ENCODE peak calls at places on chromosomes 3 and 15, in nine cellular contexts. One of them, this sample, is unnamed.

GRCh38 chr3:127694467-127695215 is 21.9 kb downstream of the ABTB1 start:
- DNase-seq in psoas muscle: peak; percentile 91
- DNase-seq in GM12865: peak; percentile 59
- DNase-seq in ELF-1: no peak
- DNase-seq in fibroblast of pulmonary artery: no peak
- DNase-seq in GDM1: no peak
- DNase-seq in activated CD4-positive, alpha-beta memory T cell treated with anti-CD3 and anti-CD28 coated beads for 36 hours: peak; percentile 62
- DNase-seq in putamen: no peak
- DNase-seq in NT2/D1: no peak
- DNase-seq in this sample: no peak

GRCh38 chr3:167394003-167394402 is 13.9 kb upstream of the ZBBX start:
- DNase-seq in psoas muscle: no peak
- DNase-seq in GM12865: no peak
- DNase-seq in ELF-1: no peak
- DNase-seq in fibroblast of pulmonary artery: no peak
- DNase-seq in GDM1: no peak
- DNase-seq in activated CD4-positive, alpha-beta memory T cell treated with anti-CD3 and anti-CD28 coated beads for 36 hours: no peak
- DNase-seq in putamen: peak; percentile 9
- DNase-seq in NT2/D1: no peak
- DNase-seq in this sample: no peak

GRCh38 chr15:79640206-79640605 is 208.1 kb downstream of the MINAR1 start:
- DNase-seq in psoas muscle: no peak
- DNase-seq in GM12865: no peak
- DNase-seq in ELF-1: no peak
- DNase-seq in fibroblast of pulmonary artery: peak; percentile 79
- DNase-seq in GDM1: no peak
- DNase-seq in activated CD4-positive, alpha-beta memory T cell treated with anti-CD3 and anti-CD28 coated beads for 36 hours: no peak
- DNase-seq in putamen: no peak
- DNase-seq in NT2/D1: no peak
- DNase-seq in this sample: no peak

GRCh38 chr15:61387675-61388074 is 158.6 kb upstream of the RORA start:
- DNase-seq in psoas muscle: no peak
- DNase-seq in GM12865: no peak
- DNase-seq in ELF-1: no peak
- DNase-seq in fibroblast of pulmonary artery: no peak
- DNase-seq in GDM1: no peak
- DNase-seq in activated CD4-positive, alpha-beta memory T cell treated with anti-CD3 and anti-CD28 coated beads for 36 hours: no peak
- DNase-seq in putamen: no peak
- DNase-seq in NT2/D1: no peak
- DNase-seq in this sample: no peak

GRCh38 chr3:44019736-44020135 is 221.9 kb upstream of the TOPAZ1 start:
- DNase-seq in psoas muscle: no peak
- DNase-seq in GM12865: no peak
- DNase-seq in ELF-1: peak; percentile 27
- DNase-seq in fibroblast of pulmonary artery: no peak
- DNase-seq in GDM1: no peak
- DNase-seq in activated CD4-positive, alpha-beta memory T cell treated with anti-CD3 and anti-CD28 coated beads for 36 hours: no peak
- DNase-seq in putamen: no peak
- DNase-seq in NT2/D1: no peak
- DNase-seq in this sample: no peak

GRCh38 chr3:20104167-20104661 is 64.0 kb downstream of the KAT2B start:
- DNase-seq in psoas muscle: no peak
- DNase-seq in GM12865: peak; percentile 16
- DNase-seq in ELF-1: no peak
- DNase-seq in fibroblast of pulmonary artery: no peak
- DNase-seq in GDM1: no peak
- DNase-seq in activated CD4-positive, alpha-beta memory T cell treated with anti-CD3 and anti-CD28 coated beads for 36 hours: peak; percentile 62
- DNase-seq in putamen: no peak
- DNase-seq in NT2/D1: no peak
- DNase-seq in this sample: no peak

GRCh38 chr3:195838714-195839113 is 27.0 kb upstream of the MUC4 start:
- DNase-seq in psoas muscle: no peak
- DNase-seq in GM12865: peak; percentile 57
- DNase-seq in ELF-1: no peak
- DNase-seq in fibroblast of pulmonary artery: no peak
- DNase-seq in GDM1: no peak
- DNase-seq in activated CD4-positive, alpha-beta memory T cell treated with anti-CD3 and anti-CD28 coated beads for 36 hours: no peak
- DNase-seq in putamen: no peak
- DNase-seq in NT2/D1: no peak
- DNase-seq in this sample: no peak

GRCh38 chr3:72336821-72337479 is 511.3 kb downstream of the SHQ1 start:
- DNase-seq in psoas muscle: peak; percentile 87
- DNase-seq in GM12865: no peak
- DNase-seq in ELF-1: peak; percentile 88
- DNase-seq in fibroblast of pulmonary artery: peak; percentile 89
- DNase-seq in GDM1: no peak
- DNase-seq in activated CD4-positive, alpha-beta memory T cell treated with anti-CD3 and anti-CD28 coated beads for 36 hours: peak; percentile 20
- DNase-seq in putamen: no peak
- DNase-seq in NT2/D1: peak; percentile 52
- DNase-seq in this sample: peak; percentile 98

GRCh38 chr3:39207361-39208192 is 15.2 kb upstream of the XIRP1 start:
- DNase-seq in psoas muscle: no peak
- DNase-seq in GM12865: no peak
- DNase-seq in ELF-1: no peak
- DNase-seq in fibroblast of pulmonary artery: no peak
- DNase-seq in GDM1: no peak
- DNase-seq in activated CD4-positive, alpha-beta memory T cell treated with anti-CD3 and anti-CD28 coated beads for 36 hours: no peak
- DNase-seq in putamen: no peak
- DNase-seq in NT2/D1: no peak
- DNase-seq in this sample: no peak

GRCh38 chr15:37777006-37777405 is 157.4 kb upstream of the TMCO5A start:
- DNase-seq in psoas muscle: no peak
- DNase-seq in GM12865: no peak
- DNase-seq in ELF-1: no peak
- DNase-seq in fibroblast of pulmonary artery: no peak
- DNase-seq in GDM1: no peak
- DNase-seq in activated CD4-positive, alpha-beta memory T cell treated with anti-CD3 and anti-CD28 coated beads for 36 hours: no peak
- DNase-seq in putamen: no peak
- DNase-seq in NT2/D1: no peak
- DNase-seq in this sample: no peak

GRCh38 chr15:91723959-91724358 is 129.5 kb upstream of the SLCO3A1 start:
- DNase-seq in psoas muscle: no peak
- DNase-seq in GM12865: no peak
- DNase-seq in ELF-1: no peak
- DNase-seq in fibroblast of pulmonary artery: no peak
- DNase-seq in GDM1: no peak
- DNase-seq in activated CD4-positive, alpha-beta memory T cell treated with anti-CD3 and anti-CD28 coated beads for 36 hours: no peak
- DNase-seq in putamen: no peak
- DNase-seq in NT2/D1: no peak
- DNase-seq in this sample: no peak

GRCh38 chr3:105606052-105606451 is 239.3 kb downstream of the ALCAM start:
- DNase-seq in psoas muscle: no peak
- DNase-seq in GM12865: no peak
- DNase-seq in ELF-1: no peak
- DNase-seq in fibroblast of pulmonary artery: peak; percentile 37
- DNase-seq in GDM1: no peak
- DNase-seq in activated CD4-positive, alpha-beta memory T cell treated with anti-CD3 and anti-CD28 coated beads for 36 hours: no peak
- DNase-seq in putamen: no peak
- DNase-seq in NT2/D1: no peak
- DNase-seq in this sample: no peak

GRCh38 chr3:129575233-129575986 is 31.1 kb downstream of the PLXND1 start:
- DNase-seq in psoas muscle: no peak
- DNase-seq in GM12865: no peak
- DNase-seq in ELF-1: no peak
- DNase-seq in fibroblast of pulmonary artery: no peak
- DNase-seq in GDM1: no peak
- DNase-seq in activated CD4-positive, alpha-beta memory T cell treated with anti-CD3 and anti-CD28 coated beads for 36 hours: no peak
- DNase-seq in putamen: no peak
- DNase-seq in NT2/D1: no peak
- DNase-seq in this sample: no peak

GRCh38 chr15:70504305-70504951 is 258.9 kb downstream of the UACA start:
- DNase-seq in psoas muscle: peak; percentile 81
- DNase-seq in GM12865: peak; percentile 91
- DNase-seq in ELF-1: peak; percentile 90
- DNase-seq in fibroblast of pulmonary artery: peak; percentile 69
- DNase-seq in GDM1: peak; percentile 79
- DNase-seq in activated CD4-positive, alpha-beta memory T cell treated with anti-CD3 and anti-CD28 coated beads for 36 hours: peak; percentile 81
- DNase-seq in putamen: peak; percentile 31
- DNase-seq in NT2/D1: no peak
- DNase-seq in this sample: peak; percentile 69

GRCh38 chr3:113743006-113743639 is 2.9 kb downstream of the NAA50 start:
- DNase-seq in psoas muscle: no peak
- DNase-seq in GM12865: peak; percentile 52
- DNase-seq in ELF-1: no peak
- DNase-seq in fibroblast of pulmonary artery: no peak
- DNase-seq in GDM1: no peak
- DNase-seq in activated CD4-positive, alpha-beta memory T cell treated with anti-CD3 and anti-CD28 coated beads for 36 hours: no peak
- DNase-seq in putamen: no peak
- DNase-seq in NT2/D1: no peak
- DNase-seq in this sample: no peak

GRCh38 chr15:48855501-48856440 is 22.2 kb upstream of the EID1 start:
- DNase-seq in psoas muscle: no peak
- DNase-seq in GM12865: no peak
- DNase-seq in ELF-1: peak; percentile 3
- DNase-seq in fibroblast of pulmonary artery: peak; percentile 72
- DNase-seq in GDM1: no peak
- DNase-seq in activated CD4-positive, alpha-beta memory T cell treated with anti-CD3 and anti-CD28 coated beads for 36 hours: no peak
- DNase-seq in putamen: no peak
- DNase-seq in NT2/D1: no peak
- DNase-seq in this sample: peak; percentile 31

GRCh38 chr15:67048281-67049279 is 16.8 kb upstream of the SMAD3 start:
- DNase-seq in psoas muscle: no peak
- DNase-seq in GM12865: no peak
- DNase-seq in ELF-1: no peak
- DNase-seq in fibroblast of pulmonary artery: peak; percentile 92
- DNase-seq in GDM1: no peak
- DNase-seq in activated CD4-positive, alpha-beta memory T cell treated with anti-CD3 and anti-CD28 coated beads for 36 hours: no peak
- DNase-seq in putamen: no peak
- DNase-seq in NT2/D1: no peak
- DNase-seq in this sample: peak; percentile 86

GRCh38 chr3:98784042-98784441 is 20.9 kb downstream of the ST3GAL6 start:
- DNase-seq in psoas muscle: no peak
- DNase-seq in GM12865: no peak
- DNase-seq in ELF-1: no peak
- DNase-seq in fibroblast of pulmonary artery: no peak
- DNase-seq in GDM1: no peak
- DNase-seq in activated CD4-positive, alpha-beta memory T cell treated with anti-CD3 and anti-CD28 coated beads for 36 hours: no peak
- DNase-seq in putamen: no peak
- DNase-seq in NT2/D1: no peak
- DNase-seq in this sample: no peak

GRCh38 chr3:48402281-48402732 is 27.6 kb downstream of the PLXNB1 start:
- DNase-seq in psoas muscle: peak; percentile 89
- DNase-seq in GM12865: no peak
- DNase-seq in ELF-1: no peak
- DNase-seq in fibroblast of pulmonary artery: peak; percentile 91
- DNase-seq in GDM1: no peak
- DNase-seq in activated CD4-positive, alpha-beta memory T cell treated with anti-CD3 and anti-CD28 coated beads for 36 hours: peak; percentile 8
- DNase-seq in putamen: no peak
- DNase-seq in NT2/D1: no peak
- DNase-seq in this sample: peak; percentile 63

GRCh38 chr3:40097507-40098117 is 211.9 kb upstream of the EIF1B start:
- DNase-seq in psoas muscle: no peak
- DNase-seq in GM12865: no peak
- DNase-seq in ELF-1: no peak
- DNase-seq in fibroblast of pulmonary artery: no peak
- DNase-seq in GDM1: no peak
- DNase-seq in activated CD4-positive, alpha-beta memory T cell treated with anti-CD3 and anti-CD28 coated beads for 36 hours: no peak
- DNase-seq in putamen: no peak
- DNase-seq in NT2/D1: no peak
- DNase-seq in this sample: no peak

GRCh38 chr3:108554913-108555571 is 34.2 kb downstream of the CIP2A start:
- DNase-seq in psoas muscle: no peak
- DNase-seq in GM12865: no peak
- DNase-seq in ELF-1: no peak
- DNase-seq in fibroblast of pulmonary artery: no peak
- DNase-seq in GDM1: no peak
- DNase-seq in activated CD4-positive, alpha-beta memory T cell treated with anti-CD3 and anti-CD28 coated beads for 36 hours: no peak
- DNase-seq in putamen: no peak
- DNase-seq in NT2/D1: no peak
- DNase-seq in this sample: no peak

GRCh38 chr15:87672309-87672897 is 584.1 kb downstream of the NTRK3 start:
- DNase-seq in psoas muscle: no peak
- DNase-seq in GM12865: no peak
- DNase-seq in ELF-1: peak; percentile 18
- DNase-seq in fibroblast of pulmonary artery: peak; percentile 59
- DNase-seq in GDM1: no peak
- DNase-seq in activated CD4-positive, alpha-beta memory T cell treated with anti-CD3 and anti-CD28 coated beads for 36 hours: no peak
- DNase-seq in putamen: no peak
- DNase-seq in NT2/D1: peak; percentile 18
- DNase-seq in this sample: no peak

GRCh38 chr3:169812124-169812843 is 386 bp upstream of the LRRIQ4 start:
- DNase-seq in psoas muscle: peak; percentile 76
- DNase-seq in GM12865: peak; percentile 83
- DNase-seq in ELF-1: peak; percentile 88
- DNase-seq in fibroblast of pulmonary artery: peak; percentile 69
- DNase-seq in GDM1: peak; percentile 65
- DNase-seq in activated CD4-positive, alpha-beta memory T cell treated with anti-CD3 and anti-CD28 coated beads for 36 hours: peak; percentile 67
- DNase-seq in putamen: peak; percentile 45
- DNase-seq in NT2/D1: peak; percentile 40
- DNase-seq in this sample: peak; percentile 45

GRCh38 chr15:70701891-70702568 is 61.3 kb downstream of the UACA start:
- DNase-seq in psoas muscle: peak; percentile 46
- DNase-seq in GM12865: no peak
- DNase-seq in ELF-1: no peak
- DNase-seq in fibroblast of pulmonary artery: peak; percentile 71
- DNase-seq in GDM1: no peak
- DNase-seq in activated CD4-positive, alpha-beta memory T cell treated with anti-CD3 and anti-CD28 coated beads for 36 hours: no peak
- DNase-seq in putamen: no peak
- DNase-seq in NT2/D1: no peak
- DNase-seq in this sample: no peak

GRCh38 chr3:159266779-159267178 is 464.9 kb downstream of the MFSD1 start:
- DNase-seq in psoas muscle: no peak
- DNase-seq in GM12865: peak; percentile 48
- DNase-seq in ELF-1: peak; percentile 63
- DNase-seq in fibroblast of pulmonary artery: peak; percentile 33
- DNase-seq in GDM1: peak; percentile 26
- DNase-seq in activated CD4-positive, alpha-beta memory T cell treated with anti-CD3 and anti-CD28 coated beads for 36 hours: peak; percentile 19
- DNase-seq in putamen: no peak
- DNase-seq in NT2/D1: peak; percentile 59
- DNase-seq in this sample: no peak

GRCh38 chr15:98683821-98684220 is 35.5 kb downstream of the IGF1R start:
- DNase-seq in psoas muscle: no peak
- DNase-seq in GM12865: no peak
- DNase-seq in ELF-1: no peak
- DNase-seq in fibroblast of pulmonary artery: no peak
- DNase-seq in GDM1: no peak
- DNase-seq in activated CD4-positive, alpha-beta memory T cell treated with anti-CD3 and anti-CD28 coated beads for 36 hours: no peak
- DNase-seq in putamen: no peak
- DNase-seq in NT2/D1: no peak
- DNase-seq in this sample: no peak

GRCh38 chr15:77138167-77138522 is 67.2 kb upstream of the TSPAN3 start:
- DNase-seq in psoas muscle: no peak
- DNase-seq in GM12865: no peak
- DNase-seq in ELF-1: no peak
- DNase-seq in fibroblast of pulmonary artery: peak; percentile 10
- DNase-seq in GDM1: no peak
- DNase-seq in activated CD4-positive, alpha-beta memory T cell treated with anti-CD3 and anti-CD28 coated beads for 36 hours: no peak
- DNase-seq in putamen: no peak
- DNase-seq in NT2/D1: no peak
- DNase-seq in this sample: no peak

GRCh38 chr15:55694652-55695150 is 48.3 kb downstream of the PRTG start:
- DNase-seq in psoas muscle: no peak
- DNase-seq in GM12865: peak; percentile 74
- DNase-seq in ELF-1: peak; percentile 43
- DNase-seq in fibroblast of pulmonary artery: no peak
- DNase-seq in GDM1: no peak
- DNase-seq in activated CD4-positive, alpha-beta memory T cell treated with anti-CD3 and anti-CD28 coated beads for 36 hours: no peak
- DNase-seq in putamen: no peak
- DNase-seq in NT2/D1: peak; percentile 28
- DNase-seq in this sample: no peak

GRCh38 chr3:145251311-145251710 is 909.7 kb downstream of the PLOD2 start:
- DNase-seq in psoas muscle: no peak
- DNase-seq in GM12865: no peak
- DNase-seq in ELF-1: no peak
- DNase-seq in fibroblast of pulmonary artery: no peak
- DNase-seq in GDM1: no peak
- DNase-seq in activated CD4-positive, alpha-beta memory T cell treated with anti-CD3 and anti-CD28 coated beads for 36 hours: no peak
- DNase-seq in putamen: no peak
- DNase-seq in NT2/D1: no peak
- DNase-seq in this sample: no peak

GRCh38 chr15:73927003-73927475 is 777 bp downstream of the LOXL1 start:
- DNase-seq in psoas muscle: peak; percentile 77
- DNase-seq in GM12865: no peak
- DNase-seq in ELF-1: peak; percentile 63
- DNase-seq in fibroblast of pulmonary artery: no peak
- DNase-seq in GDM1: no peak
- DNase-seq in activated CD4-positive, alpha-beta memory T cell treated with anti-CD3 and anti-CD28 coated beads for 36 hours: peak; percentile 46
- DNase-seq in putamen: no peak
- DNase-seq in NT2/D1: no peak
- DNase-seq in this sample: peak; percentile 61

GRCh38 chr15:69380100-69380725 is 33.9 kb upstream of the KIF23 start:
- DNase-seq in psoas muscle: no peak
- DNase-seq in GM12865: no peak
- DNase-seq in ELF-1: peak; percentile 28
- DNase-seq in fibroblast of pulmonary artery: peak; percentile 29
- DNase-seq in GDM1: no peak
- DNase-seq in activated CD4-positive, alpha-beta memory T cell treated with anti-CD3 and anti-CD28 coated beads for 36 hours: no peak
- DNase-seq in putamen: no peak
- DNase-seq in NT2/D1: peak; percentile 32
- DNase-seq in this sample: no peak

This sample was measured in left colon.